ENCODE peak calls at places on chromosomes 7 and 10, in four cellular contexts. One of them, this sample, is unnamed.
A peak's percentile ranks its signal among the peaks of the same experiment; 100 is the strongest.

GRCh38 chr7:70884809-70885208 is 247.1 kb upstream of the GALNT17 start:
- DNase-seq in GM23338: no peak
- DNase-seq in GM12878: no peak
- DNase-seq in HepG2: no peak
- DNase-seq in this sample: no peak

GRCh38 chr7:106589495-106589879 is 71.5 kb downstream of the CCDC71L start:
- DNase-seq in GM12878: no peak
- DNase-seq in HepG2: no peak
- DNase-seq in GM23338: no peak
- DNase-seq in this sample: no peak

GRCh38 chr7:70733115-70733514 is 398.8 kb upstream of the GALNT17 start:
- DNase-seq in HepG2: no peak
- DNase-seq in GM23338: no peak
- DNase-seq in GM12878: no peak
- DNase-seq in this sample: no peak

GRCh38 chr10:69881202-69881601 is 79.5 kb downstream of the COL13A1 start:
- DNase-seq in GM23338: no peak
- DNase-seq in HepG2: no peak
- DNase-seq in GM12878: no peak
- DNase-seq in this sample: no peak

GRCh38 chr7:156780724-156781455 is 112.1 kb downstream of the LMBR1 start:
- DNase-seq in HepG2: no peak
- DNase-seq in GM12878: peak; percentile 86
- DNase-seq in GM23338: no peak
- DNase-seq in this sample: peak; percentile 21

GRCh38 chr7:127389321-127389720 is 3.2 kb downstream of the ZNF800 start:
- DNase-seq in GM12878: no peak
- DNase-seq in GM23338: no peak
- DNase-seq in HepG2: no peak
- DNase-seq in this sample: no peak

GRCh38 chr10:129713659-129714265 is 246.7 kb downstream of the MGMT start:
- DNase-seq in GM12878: no peak
- DNase-seq in GM23338: no peak
- DNase-seq in HepG2: no peak
- DNase-seq in this sample: no peak

GRCh38 chr7:138030679-138031351 is 28.9 kb upstream of the CREB3L2 start:
- DNase-seq in GM23338: no peak
- DNase-seq in HepG2: no peak
- DNase-seq in GM12878: no peak
- DNase-seq in this sample: no peak

GRCh38 chr10:110498087-110498981 is 627 bp downstream of the DUSP5 start:
- DNase-seq in HepG2: no peak
- DNase-seq in GM23338: peak; percentile 58
- DNase-seq in GM12878: no peak
- DNase-seq in this sample: peak; percentile 67

GRCh38 chr10:121188005-121188404 is 336.8 kb downstream of the WDR11 start:
- DNase-seq in GM23338: peak; percentile 14
- DNase-seq in HepG2: no peak
- DNase-seq in GM12878: no peak
- DNase-seq in this sample: no peak

GRCh38 chr7:23347682-23348180 is 48.6 kb downstream of the MALSU1 start:
- DNase-seq in GM12878: no peak
- DNase-seq in HepG2: no peak
- DNase-seq in GM23338: no peak
- DNase-seq in this sample: peak; percentile 48

GRCh38 chr7:68929712-68930395 is 668.4 kb upstream of the AUTS2 start:
- DNase-seq in GM12878: no peak
- DNase-seq in GM23338: no peak
- DNase-seq in HepG2: no peak
- DNase-seq in this sample: no peak

GRCh38 chr7:105011771-105012502 is 2.1 kb upstream of the KMT2E start:
- DNase-seq in GM23338: peak; percentile 15
- DNase-seq in HepG2: no peak
- DNase-seq in GM12878: no peak
- DNase-seq in this sample: no peak

GRCh38 chr7:137903382-137904169 is 56.8 kb upstream of the DGKI start:
- DNase-seq in GM12878: peak; percentile 76
- DNase-seq in GM23338: peak; percentile 90
- DNase-seq in HepG2: peak; percentile 70
- DNase-seq in this sample: peak; percentile 89

GRCh38 chr10:24952701-24953349 is 419 bp upstream of the PRTFDC1 start:
- DNase-seq in HepG2: no peak
- DNase-seq in GM12878: no peak
- DNase-seq in GM23338: peak; percentile 79
- DNase-seq in this sample: peak; percentile 80

GRCh38 chr10:98467506-98468318 is 21.0 kb upstream of the HPS1 start:
- DNase-seq in GM12878: peak; percentile 50
- DNase-seq in HepG2: peak; percentile 79
- DNase-seq in GM23338: peak; percentile 91
- DNase-seq in this sample: peak; percentile 81

GRCh38 chr7:121360564-121360963 is 31.8 kb downstream of the WNT16 start:
- DNase-seq in HepG2: no peak
- DNase-seq in GM12878: no peak
- DNase-seq in GM23338: no peak
- DNase-seq in this sample: no peak

GRCh38 chr7:124856299-124856888 is 73.2 kb downstream of the POT1 start:
- DNase-seq in HepG2: peak; percentile 37
- DNase-seq in GM12878: no peak
- DNase-seq in GM23338: peak; percentile 67
- DNase-seq in this sample: peak; percentile 31

GRCh38 chr7:454356-455109 is 65.1 kb downstream of the PDGFA start:
- DNase-seq in GM23338: no peak
- DNase-seq in HepG2: no peak
- DNase-seq in GM12878: no peak
- DNase-seq in this sample: no peak

GRCh38 chr7:11757153-11757552 is 74.8 kb downstream of the THSD7A start:
- DNase-seq in HepG2: no peak
- DNase-seq in GM12878: no peak
- DNase-seq in GM23338: no peak
- DNase-seq in this sample: no peak

GRCh38 chr10:32795598-32796183 is 162.3 kb downstream of the ITGB1 start:
- DNase-seq in GM12878: peak; percentile 4
- DNase-seq in GM23338: peak; percentile 70
- DNase-seq in HepG2: peak; percentile 13
- DNase-seq in this sample: peak; percentile 15

DNA sequence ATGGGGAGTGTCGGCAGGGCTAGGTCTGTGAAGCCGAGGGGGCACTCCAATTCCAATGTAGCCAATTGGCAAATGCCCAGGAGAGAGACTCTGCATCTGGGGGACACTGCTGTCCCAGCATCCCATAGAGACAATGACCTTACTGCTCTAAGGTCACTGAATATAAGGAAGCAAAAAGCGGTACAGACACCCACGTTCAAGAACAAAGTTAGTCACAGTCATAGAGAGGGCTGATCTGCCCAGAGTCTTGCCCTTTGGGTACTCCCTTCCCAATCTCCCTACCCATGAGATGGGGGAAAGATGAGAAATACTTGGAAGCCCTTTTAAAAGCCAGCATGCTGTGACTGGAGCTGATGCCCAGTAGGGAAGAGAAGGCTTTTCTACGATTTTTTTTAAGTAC is 76.3 kb upstream of the GSDME start:
- DNase-seq in HepG2: no peak
- DNase-seq in GM12878: no peak
- DNase-seq in GM23338: no peak
- DNase-seq in this sample: no peak
- TF ChIP-seq JUNB in HepG2: no peak
- TF ChIP-seq JUNB in GM12878: no peak
- TF ChIP-seq JUNB in GM23338: no peak
- TF ChIP-seq JUNB in this sample: no peak

GRCh38 chr7:50304158-50304910 is at the start of gene IKZF1:
- DNase-seq in GM23338: peak; percentile 71
- DNase-seq in HepG2: no peak
- DNase-seq in GM12878: no peak
- DNase-seq in this sample: peak; percentile 69
- TF ChIP-seq EZH2 in GM23338: peak; percentile 64
- TF ChIP-seq EZH2 in HepG2: no peak
- TF ChIP-seq EZH2 in GM12878: no peak
- TF ChIP-seq EZH2 in this sample: no peak

GRCh38 chr10:33801705-33802104 is 467.2 kb upstream of the NRP1 start:
- DNase-seq in GM12878: no peak
- DNase-seq in GM23338: no peak
- DNase-seq in HepG2: peak; percentile 85
- DNase-seq in this sample: no peak
- TF ChIP-seq JUNB in GM12878: no peak
- TF ChIP-seq JUNB in GM23338: no peak
- TF ChIP-seq JUNB in HepG2: peak; percentile 39
- TF ChIP-seq JUNB in this sample: no peak

GRCh38 chr10:54402576-54402975 is 398.5 kb downstream of the PCDH15 start:
- DNase-seq in GM12878: no peak
- DNase-seq in HepG2: peak; percentile 11
- DNase-seq in GM23338: peak; percentile 71
- DNase-seq in this sample: no peak
- TF ChIP-seq EZH2 in GM12878: no peak
- TF ChIP-seq EZH2 in HepG2: no peak
- TF ChIP-seq EZH2 in GM23338: no peak
- TF ChIP-seq EZH2 in this sample: no peak

DNA sequence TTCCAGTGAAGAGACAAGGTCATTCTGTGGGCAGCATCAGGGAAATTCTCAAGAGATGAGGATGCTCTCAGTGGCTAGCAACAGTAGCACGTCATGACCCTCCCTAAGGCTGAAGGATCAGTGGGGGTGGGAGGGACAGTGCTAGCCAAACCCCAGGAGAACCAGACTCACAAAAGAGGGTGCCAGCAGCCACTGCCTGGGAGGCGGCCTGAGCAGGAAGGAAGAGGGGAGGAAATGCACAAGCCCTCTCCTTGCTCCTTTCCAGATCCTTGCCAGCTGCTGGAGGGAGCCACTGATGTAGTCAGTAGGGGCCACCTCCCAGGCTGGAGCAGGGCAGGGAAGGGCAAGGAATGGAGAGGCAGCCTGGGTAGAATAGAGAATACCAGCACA is 302.7 kb downstream of the RPS24 start:
- DNase-seq in GM12878: no peak
- DNase-seq in GM23338: no peak
- DNase-seq in HepG2: no peak
- DNase-seq in this sample: no peak
- TF ChIP-seq JUNB in GM12878: no peak
- TF ChIP-seq JUNB in GM23338: no peak
- TF ChIP-seq JUNB in HepG2: no peak
- TF ChIP-seq JUNB in this sample: no peak

DNA sequence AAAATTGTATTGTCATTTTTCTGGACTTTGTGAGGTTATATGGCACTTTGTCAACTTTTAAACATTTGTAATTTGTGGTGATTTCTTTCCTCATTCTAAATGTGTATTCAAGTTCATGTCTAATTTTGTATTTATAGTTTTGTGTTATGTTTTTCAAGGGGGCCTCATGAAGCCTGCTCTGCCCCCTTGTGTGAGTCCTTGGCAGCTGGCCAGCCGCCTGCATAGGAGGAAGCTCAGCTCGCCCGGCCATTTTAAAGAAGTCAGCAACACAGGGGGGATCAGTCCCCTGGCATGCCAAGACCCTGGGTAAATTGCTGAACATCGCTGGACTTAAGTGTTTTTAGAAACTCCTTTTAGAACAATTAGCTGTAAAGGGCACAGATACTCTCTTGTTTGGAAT is 122.9 kb downstream of the ANLN start:
- DNase-seq in GM12878: no peak
- DNase-seq in HepG2: no peak
- DNase-seq in GM23338: no peak
- DNase-seq in this sample: no peak
- TF ChIP-seq EZH2 in GM12878: no peak
- TF ChIP-seq EZH2 in HepG2: no peak
- TF ChIP-seq EZH2 in GM23338: no peak
- TF ChIP-seq EZH2 in this sample: no peak

GRCh38 chr7:90968871-90969270 is 295.4 kb upstream of the FZD1 start:
- DNase-seq in HepG2: no peak
- DNase-seq in GM12878: no peak
- DNase-seq in GM23338: no peak
- DNase-seq in this sample: no peak

GRCh38 chr7:90977056-90977455 is 287.2 kb upstream of the FZD1 start:
- DNase-seq in GM23338: no peak
- DNase-seq in GM12878: no peak
- DNase-seq in HepG2: no peak
- DNase-seq in this sample: no peak

DNA sequence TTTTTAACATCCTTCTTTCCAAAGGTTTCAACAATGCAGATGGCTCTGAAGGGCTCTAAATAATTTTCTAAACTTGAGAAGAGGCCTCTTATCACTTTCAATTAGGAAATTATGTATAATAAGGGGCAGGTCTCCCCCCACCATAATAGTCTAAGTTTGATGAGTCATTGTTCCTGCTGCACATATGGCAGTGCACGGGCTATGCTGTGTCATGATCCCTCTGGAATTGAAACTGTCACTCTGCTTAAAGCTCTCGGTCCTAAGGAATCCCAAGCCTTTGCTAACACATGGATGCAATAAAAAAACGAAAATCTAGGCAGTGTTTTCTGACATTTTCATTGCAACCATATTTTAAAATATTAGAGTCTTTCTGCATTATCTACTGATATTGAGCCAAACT is 291.1 kb upstream of the FZD1 start:
- DNase-seq in HepG2: no peak
- DNase-seq in GM23338: no peak
- DNase-seq in GM12878: no peak
- DNase-seq in this sample: no peak
- TF ChIP-seq JUNB in HepG2: no peak
- TF ChIP-seq JUNB in GM23338: no peak
- TF ChIP-seq JUNB in GM12878: no peak
- TF ChIP-seq JUNB in this sample: no peak

GRCh38 chr7:1558841-1559625 is 3.0 kb upstream of the TMEM184A start:
- DNase-seq in HepG2: no peak
- DNase-seq in GM23338: no peak
- DNase-seq in GM12878: no peak
- DNase-seq in this sample: no peak
- TF ChIP-seq EZH2 in HepG2: no peak
- TF ChIP-seq EZH2 in GM23338: no peak
- TF ChIP-seq EZH2 in GM12878: no peak
- TF ChIP-seq EZH2 in this sample: no peak

DNA sequence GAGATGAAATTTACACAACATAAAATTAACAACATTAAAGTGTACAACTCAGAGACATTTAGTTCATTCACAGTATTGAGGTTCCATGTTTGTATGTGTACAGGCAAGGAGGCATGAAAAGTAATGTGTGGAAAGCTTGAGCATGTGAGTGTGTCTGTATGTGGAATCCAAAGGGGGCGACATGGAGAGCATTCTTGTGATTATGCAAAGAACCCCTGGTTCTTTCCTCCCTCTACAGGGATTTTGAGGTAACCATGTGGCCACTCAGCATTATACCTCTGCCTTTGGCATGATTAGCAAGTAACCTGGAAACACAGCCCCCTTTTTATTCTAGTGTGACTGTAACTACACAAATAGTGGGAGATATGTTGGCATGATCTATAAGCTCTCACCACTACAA is 21.0 kb downstream of the OR2F1 start:
- DNase-seq in HepG2: peak; percentile 63
- DNase-seq in GM12878: no peak
- DNase-seq in GM23338: peak; percentile 73
- DNase-seq in this sample: peak; percentile 27
- TF ChIP-seq JUNB in HepG2: no peak
- TF ChIP-seq JUNB in GM12878: no peak
- TF ChIP-seq JUNB in GM23338: no peak
- TF ChIP-seq JUNB in this sample: no peak